ENCODE peak calls at places on chromosomes 4 and X, in eight cellular contexts. One of them, this sample, is unnamed.

GRCh38 chr4:6601661-6602250 is 26.8 kb downstream of the MAN2B2 start:
- DNase-seq in tibial nerve: no peak
- DNase-seq in AG09319: no peak
- DNase-seq in fibroblast of the aortic adventitia: no peak
- DNase-seq in GM13977: no peak
- DNase-seq in heart right ventricle: no peak
- DNase-seq in CD4-positive, alpha-beta T cell: no peak
- DNase-seq in K562: no peak
- DNase-seq in this sample: no peak

GRCh38 chrX:121642415-121642814 is 595.0 kb downstream of the GLUD2 start:
- DNase-seq in CD4-positive, alpha-beta T cell: no peak
- DNase-seq in heart right ventricle: no peak
- DNase-seq in AG09319: peak; percentile 38
- DNase-seq in tibial nerve: no peak
- DNase-seq in fibroblast of the aortic adventitia: peak; percentile 72
- DNase-seq in GM13977: no peak
- DNase-seq in K562: no peak
- DNase-seq in this sample: no peak

GRCh38 chrX:120559799-120560198 is 963 bp downstream of the CUL4B start:
- DNase-seq in tibial nerve: no peak
- DNase-seq in heart right ventricle: no peak
- DNase-seq in K562: peak; percentile 19
- DNase-seq in fibroblast of the aortic adventitia: no peak
- DNase-seq in AG09319: no peak
- DNase-seq in GM13977: no peak
- DNase-seq in CD4-positive, alpha-beta T cell: no peak
- DNase-seq in this sample: no peak

GRCh38 chr4:113355550-113356371 is 306.3 kb downstream of the ANK2 start:
- DNase-seq in AG09319: peak; percentile 49
- DNase-seq in fibroblast of the aortic adventitia: peak; percentile 96
- DNase-seq in tibial nerve: no peak
- DNase-seq in heart right ventricle: peak; percentile 40
- DNase-seq in GM13977: peak; percentile 48
- DNase-seq in K562: peak; percentile 12
- DNase-seq in CD4-positive, alpha-beta T cell: peak; percentile 38
- DNase-seq in this sample: no peak

GRCh38 chrX:111411591-111412371 is at the start of gene DCX:
- DNase-seq in K562: no peak
- DNase-seq in AG09319: no peak
- DNase-seq in CD4-positive, alpha-beta T cell: no peak
- DNase-seq in GM13977: no peak
- DNase-seq in fibroblast of the aortic adventitia: no peak
- DNase-seq in heart right ventricle: no peak
- DNase-seq in tibial nerve: no peak
- DNase-seq in this sample: no peak

GRCh38 chr4:4350909-4351308 is 36.0 kb upstream of the NSG1 start:
- DNase-seq in fibroblast of the aortic adventitia: no peak
- DNase-seq in CD4-positive, alpha-beta T cell: no peak
- DNase-seq in heart right ventricle: no peak
- DNase-seq in GM13977: no peak
- DNase-seq in tibial nerve: no peak
- DNase-seq in AG09319: no peak
- DNase-seq in K562: no peak
- DNase-seq in this sample: no peak

GRCh38 chr4:147060171-147060931 is 114.7 kb upstream of the TTC29 start:
- DNase-seq in K562: no peak
- DNase-seq in heart right ventricle: no peak
- DNase-seq in tibial nerve: peak; percentile 62
- DNase-seq in AG09319: peak; percentile 79
- DNase-seq in fibroblast of the aortic adventitia: peak; percentile 88
- DNase-seq in GM13977: no peak
- DNase-seq in CD4-positive, alpha-beta T cell: no peak
- DNase-seq in this sample: no peak

GRCh38 chrX:131633285-131633917 is 89.5 kb downstream of the OR13H1 start:
- DNase-seq in GM13977: peak; percentile 46
- DNase-seq in AG09319: peak; percentile 0
- DNase-seq in fibroblast of the aortic adventitia: peak; percentile 65
- DNase-seq in CD4-positive, alpha-beta T cell: peak; percentile 16
- DNase-seq in tibial nerve: peak; percentile 42
- DNase-seq in heart right ventricle: peak; percentile 29
- DNase-seq in K562: peak; percentile 70
- DNase-seq in this sample: no peak

GRCh38 chr4:108620101-108620932 is at the start of gene RPL34:
- DNase-seq in fibroblast of the aortic adventitia: peak; percentile 99
- DNase-seq in heart right ventricle: peak; percentile 98
- DNase-seq in AG09319: peak; percentile 95
- DNase-seq in K562: peak; percentile 99
- DNase-seq in GM13977: peak; percentile 86
- DNase-seq in CD4-positive, alpha-beta T cell: peak; percentile 94
- DNase-seq in tibial nerve: peak; percentile 98
- DNase-seq in this sample: peak; percentile 92
- TF ChIP-seq CTCF in fibroblast of the aortic adventitia: no peak
- TF ChIP-seq CTCF in heart right ventricle: no peak
- TF ChIP-seq CTCF in AG09319: no peak
- TF ChIP-seq CTCF in K562: no peak
- TF ChIP-seq CTCF in GM13977: no peak
- TF ChIP-seq CTCF in CD4-positive, alpha-beta T cell: no peak
- TF ChIP-seq CTCF in tibial nerve: no peak
- TF ChIP-seq CTCF in this sample: no peak

GRCh38 chrX:113260474-113260873 is 419.8 kb upstream of the AMOT start:
- DNase-seq in heart right ventricle: no peak
- DNase-seq in tibial nerve: no peak
- DNase-seq in K562: peak; percentile 0
- DNase-seq in AG09319: no peak
- DNase-seq in fibroblast of the aortic adventitia: no peak
- DNase-seq in GM13977: no peak
- DNase-seq in CD4-positive, alpha-beta T cell: no peak
- DNase-seq in this sample: no peak
- TF ChIP-seq CTCF in heart right ventricle: peak; percentile 13
- TF ChIP-seq CTCF in tibial nerve: no peak
- TF ChIP-seq CTCF in K562: peak; percentile 28
- TF ChIP-seq CTCF in AG09319: peak; percentile 22
- TF ChIP-seq CTCF in fibroblast of the aortic adventitia: no peak
- TF ChIP-seq CTCF in GM13977: no peak
- TF ChIP-seq CTCF in CD4-positive, alpha-beta T cell: no peak
- TF ChIP-seq CTCF in this sample: no peak

DNA sequence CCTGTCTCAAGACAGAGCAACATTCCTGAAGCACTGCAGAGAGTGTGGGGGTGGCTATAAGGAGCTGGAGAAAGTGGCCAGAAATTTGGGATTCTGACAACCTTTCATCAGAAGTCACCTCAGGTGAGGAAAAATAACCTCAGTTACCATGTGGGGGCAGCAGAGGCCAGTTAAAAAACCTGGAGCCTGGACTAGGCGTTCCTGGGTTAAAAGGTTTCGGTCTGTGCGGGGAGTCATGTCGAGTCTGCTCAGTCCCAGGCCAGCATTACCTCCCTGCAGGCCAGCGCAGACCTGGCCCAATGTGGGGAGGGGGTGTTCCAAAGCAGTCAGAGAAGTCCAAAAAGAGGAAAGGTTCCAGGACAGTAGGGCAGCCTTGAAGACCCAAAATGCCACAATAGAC is 10.9 kb upstream of the NALF2 start:
- DNase-seq in AG09319: no peak
- DNase-seq in CD4-positive, alpha-beta T cell: peak; percentile 10
- DNase-seq in heart right ventricle: peak; percentile 14
- DNase-seq in fibroblast of the aortic adventitia: peak; percentile 3
- DNase-seq in tibial nerve: peak; percentile 15
- DNase-seq in K562: peak; percentile 44
- DNase-seq in GM13977: peak; percentile 36
- DNase-seq in this sample: no peak
- TF ChIP-seq CTCF in AG09319: peak; percentile 28
- TF ChIP-seq CTCF in CD4-positive, alpha-beta T cell: no peak
- TF ChIP-seq CTCF in heart right ventricle: peak; percentile 44
- TF ChIP-seq CTCF in fibroblast of the aortic adventitia: peak; percentile 22
- TF ChIP-seq CTCF in tibial nerve: peak; percentile 34
- TF ChIP-seq CTCF in K562: peak; percentile 59
- TF ChIP-seq CTCF in GM13977: peak; percentile 45
- TF ChIP-seq CTCF in this sample: no peak

GRCh38 chrX:10110984-10111363 is 45.8 kb upstream of the CLCN4 start:
- DNase-seq in heart right ventricle: no peak
- DNase-seq in CD4-positive, alpha-beta T cell: peak; percentile 41
- DNase-seq in AG09319: no peak
- DNase-seq in K562: no peak
- DNase-seq in fibroblast of the aortic adventitia: no peak
- DNase-seq in tibial nerve: no peak
- DNase-seq in GM13977: peak; percentile 62
- DNase-seq in this sample: no peak

GRCh38 chrX:10110316-10110932 is 46.4 kb upstream of the CLCN4 start:
- DNase-seq in AG09319: no peak
- DNase-seq in CD4-positive, alpha-beta T cell: no peak
- DNase-seq in K562: no peak
- DNase-seq in heart right ventricle: no peak
- DNase-seq in fibroblast of the aortic adventitia: no peak
- DNase-seq in tibial nerve: no peak
- DNase-seq in GM13977: peak; percentile 34
- DNase-seq in this sample: no peak

GRCh38 chrX:10111364-10112148 is 45.2 kb upstream of the CLCN4 start:
- DNase-seq in GM13977: peak; percentile 70
- DNase-seq in AG09319: no peak
- DNase-seq in heart right ventricle: peak; percentile 42
- DNase-seq in K562: no peak
- DNase-seq in tibial nerve: no peak
- DNase-seq in fibroblast of the aortic adventitia: no peak
- DNase-seq in CD4-positive, alpha-beta T cell: peak; percentile 54
- DNase-seq in this sample: no peak

GRCh38 chrX:10108288-10108687 is 48.5 kb upstream of the CLCN4 start:
- DNase-seq in tibial nerve: no peak
- DNase-seq in AG09319: no peak
- DNase-seq in heart right ventricle: no peak
- DNase-seq in fibroblast of the aortic adventitia: no peak
- DNase-seq in K562: no peak
- DNase-seq in GM13977: no peak
- DNase-seq in CD4-positive, alpha-beta T cell: no peak
- DNase-seq in this sample: no peak

DNA sequence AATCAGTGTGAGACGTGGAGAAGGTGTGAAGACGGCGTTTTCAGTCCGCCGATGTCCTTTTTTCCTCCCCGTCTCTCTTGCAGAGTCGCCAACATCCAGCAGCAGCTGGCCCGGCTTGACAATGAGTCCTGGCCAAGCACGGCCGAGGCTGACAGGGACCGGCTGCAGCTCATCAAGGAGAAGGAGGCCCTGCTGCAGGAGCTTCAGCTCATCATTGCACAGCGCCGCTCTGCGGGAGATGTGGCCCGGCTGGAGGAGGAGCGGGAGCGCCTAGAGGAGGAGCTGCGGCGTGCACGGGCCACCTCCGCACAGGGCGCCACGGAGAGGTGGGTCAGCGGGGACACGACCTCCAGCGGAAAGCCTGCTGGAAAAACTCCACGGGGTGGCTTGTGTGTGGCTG is 47.1 kb upstream of the CLCN4 start:
- DNase-seq in fibroblast of the aortic adventitia: no peak
- DNase-seq in K562: no peak
- DNase-seq in CD4-positive, alpha-beta T cell: no peak
- DNase-seq in tibial nerve: no peak
- DNase-seq in AG09319: no peak
- DNase-seq in heart right ventricle: peak; percentile 59
- DNase-seq in GM13977: peak; percentile 8
- DNase-seq in this sample: no peak
- TF ChIP-seq CTCF in fibroblast of the aortic adventitia: no peak
- TF ChIP-seq CTCF in K562: peak; percentile 13
- TF ChIP-seq CTCF in CD4-positive, alpha-beta T cell: no peak
- TF ChIP-seq CTCF in tibial nerve: no peak
- TF ChIP-seq CTCF in AG09319: no peak
- TF ChIP-seq CTCF in heart right ventricle: no peak
- TF ChIP-seq CTCF in GM13977: no peak
- TF ChIP-seq CTCF in this sample: no peak

GRCh38 chr4:114558446-114559020 is 40.1 kb upstream of the UGT8 start:
- DNase-seq in AG09319: no peak
- DNase-seq in K562: no peak
- DNase-seq in fibroblast of the aortic adventitia: no peak
- DNase-seq in GM13977: no peak
- DNase-seq in tibial nerve: no peak
- DNase-seq in heart right ventricle: no peak
- DNase-seq in CD4-positive, alpha-beta T cell: no peak
- DNase-seq in this sample: no peak
- TF ChIP-seq CTCF in AG09319: no peak
- TF ChIP-seq CTCF in K562: no peak
- TF ChIP-seq CTCF in fibroblast of the aortic adventitia: no peak
- TF ChIP-seq CTCF in GM13977: no peak
- TF ChIP-seq CTCF in tibial nerve: no peak
- TF ChIP-seq CTCF in heart right ventricle: no peak
- TF ChIP-seq CTCF in CD4-positive, alpha-beta T cell: no peak
- TF ChIP-seq CTCF in this sample: no peak

DNA sequence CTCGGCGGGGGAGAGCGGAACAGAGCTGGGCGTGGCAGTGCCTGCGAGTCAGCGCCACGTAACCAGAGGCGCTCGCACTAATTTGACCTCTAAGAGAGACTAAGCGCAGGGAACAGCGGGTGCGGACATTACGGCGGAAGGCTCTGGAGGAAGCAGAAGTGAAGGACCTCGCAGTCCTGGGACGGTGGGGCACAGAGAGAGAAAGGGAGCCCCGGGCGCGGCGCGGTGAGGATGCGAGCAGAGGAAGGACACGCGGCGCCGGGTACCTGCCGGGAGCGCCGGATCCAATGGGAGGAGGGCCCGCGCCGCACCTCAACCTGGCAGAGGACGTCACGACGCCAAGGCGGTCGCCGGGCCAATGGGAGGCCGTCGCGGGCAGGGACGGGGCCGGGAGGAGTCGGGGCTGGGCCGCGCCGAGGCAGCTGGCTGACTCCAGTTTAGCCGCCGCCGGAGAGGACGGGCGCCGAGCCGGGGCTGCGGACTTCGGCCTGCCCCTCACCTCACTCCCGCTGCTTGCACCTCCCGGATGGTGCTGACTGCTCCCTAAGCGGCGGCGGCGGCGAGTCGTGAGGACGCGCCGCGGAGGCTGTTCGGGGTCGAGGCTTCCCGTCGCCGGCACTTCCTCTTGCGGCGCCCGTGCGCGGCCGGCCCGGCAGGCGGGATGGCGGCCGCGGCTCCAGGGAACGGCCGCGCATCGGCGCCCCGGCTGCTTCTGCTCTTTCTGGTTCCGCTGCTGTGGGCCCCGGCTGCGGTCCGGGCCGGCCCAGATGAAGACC is at the start of gene TMEM165:
- DNase-seq in fibroblast of the aortic adventitia: peak; percentile 84
- DNase-seq in tibial nerve: peak; percentile 80
- DNase-seq in K562: peak; percentile 94
- DNase-seq in AG09319: no peak
- DNase-seq in GM13977: peak; percentile 92
- DNase-seq in heart right ventricle: peak; percentile 91
- DNase-seq in CD4-positive, alpha-beta T cell: peak; percentile 84
- DNase-seq in this sample: peak; percentile 65
- TF ChIP-seq CTCF in fibroblast of the aortic adventitia: no peak
- TF ChIP-seq CTCF in tibial nerve: peak; percentile 25
- TF ChIP-seq CTCF in K562: no peak
- TF ChIP-seq CTCF in AG09319: no peak
- TF ChIP-seq CTCF in GM13977: no peak
- TF ChIP-seq CTCF in heart right ventricle: no peak
- TF ChIP-seq CTCF in CD4-positive, alpha-beta T cell: no peak
- TF ChIP-seq CTCF in this sample: no peak

DNA sequence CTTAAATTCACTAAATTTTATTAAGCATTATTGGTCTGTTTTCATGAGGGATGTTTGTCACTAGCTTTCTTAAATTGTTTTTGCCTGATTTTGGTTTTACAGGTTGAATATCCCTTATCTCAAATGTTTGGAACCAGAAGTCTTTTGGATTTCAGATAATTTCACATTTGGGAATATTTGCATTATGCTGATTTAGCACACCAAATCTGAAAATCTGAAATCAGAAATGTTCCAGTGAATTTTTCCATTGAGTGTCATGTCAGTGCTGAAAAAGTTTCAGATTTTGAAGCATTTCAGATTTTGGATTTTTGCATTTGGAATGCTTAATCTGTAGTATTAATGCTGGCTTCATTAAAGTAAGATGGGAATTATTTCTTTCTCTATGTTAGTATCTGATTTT is 14.7 kb downstream of the FAM193A start:
- DNase-seq in fibroblast of the aortic adventitia: no peak
- DNase-seq in CD4-positive, alpha-beta T cell: no peak
- DNase-seq in GM13977: no peak
- DNase-seq in AG09319: no peak
- DNase-seq in tibial nerve: no peak
- DNase-seq in K562: no peak
- DNase-seq in heart right ventricle: no peak
- DNase-seq in this sample: no peak
- TF ChIP-seq CTCF in fibroblast of the aortic adventitia: no peak
- TF ChIP-seq CTCF in CD4-positive, alpha-beta T cell: no peak
- TF ChIP-seq CTCF in GM13977: no peak
- TF ChIP-seq CTCF in AG09319: no peak
- TF ChIP-seq CTCF in tibial nerve: no peak
- TF ChIP-seq CTCF in K562: no peak
- TF ChIP-seq CTCF in heart right ventricle: no peak
- TF ChIP-seq CTCF in this sample: no peak

This sample was measured in omental fat pad.